ENCODE peak calls at places on chromosome 21, in four cellular contexts. B is osteoblast, O is neural progenitor cell, S is PC-3. K is an unnamed sample.

GRCh38 chr21:44866780-44867179 is 6.7 kb downstream of the PTTG1IP start:
- DNase-seq in S (peak; percentile 13), O (no peak), B (peak; percentile 84), K (peak; percentile 40)

GRCh38 chr21:14356771-14357170 is 26.2 kb downstream of the HSPA13 start:
- DNase-seq in B (no peak), O (no peak), S (no peak), K (no peak)

GRCh38 chr21:44259082-44259705 is 2.5 kb downstream of the DNMT3L start:
- DNase-seq in B (peak; percentile 50), O (no peak), S (no peak), K (no peak)

GRCh38 chr21:28177008-28177603 is 815.6 kb downstream of the LTN1 start:
- DNase-seq in B (no peak), S (no peak), O (no peak), K (no peak)

GRCh38 chr21:36783612-36784383 is 84.9 kb downstream of the SIM2 start:
- DNase-seq in B (peak; percentile 83), S (peak; percentile 96), O (no peak), K (peak; percentile 71)

GRCh38 chr21:30072496-30072895 is 94.1 kb downstream of the CLDN17 start:
- DNase-seq in B (no peak), S (peak; percentile 72), O (peak; percentile 64), K (peak; percentile 58)

GRCh38 chr21:44527156-44527982 is 12.6 kb downstream of the KRTAP10-1 start:
- DNase-seq in O (no peak), S (no peak), B (peak; percentile 69), K (no peak)

GRCh38 chr21:36478941-36479340 is 981 bp downstream of the CLDN14 start:
- DNase-seq in S (no peak), O (peak; percentile 55), B (no peak), K (no peak)

GRCh38 chr21:26966978-26967913 is at the start of gene ADAMTS5:
- DNase-seq in B (peak; percentile 93), O (peak; percentile 68), S (peak; percentile 14), K (peak; percentile 32)

GRCh38 chr21:17391811-17392340 is 121.0 kb upstream of the CXADR start:
- DNase-seq in S (peak; percentile 79), O (no peak), B (no peak), K (no peak)

GRCh38 chr21:31727181-31727580 is 4.7 kb downstream of the SCAF4 start:
- DNase-seq in S (no peak), B (no peak), O (no peak), K (no peak)
- H3K4me1 ChIP-seq in S (peaks cover 23% of the 10 kb centered on the region), B (peaks cover 11% of the 10 kb centered on the region), O (peaks cover 25% of the 10 kb centered on the region), K (peaks cover 19% of the 10 kb centered on the region)

DNA sequence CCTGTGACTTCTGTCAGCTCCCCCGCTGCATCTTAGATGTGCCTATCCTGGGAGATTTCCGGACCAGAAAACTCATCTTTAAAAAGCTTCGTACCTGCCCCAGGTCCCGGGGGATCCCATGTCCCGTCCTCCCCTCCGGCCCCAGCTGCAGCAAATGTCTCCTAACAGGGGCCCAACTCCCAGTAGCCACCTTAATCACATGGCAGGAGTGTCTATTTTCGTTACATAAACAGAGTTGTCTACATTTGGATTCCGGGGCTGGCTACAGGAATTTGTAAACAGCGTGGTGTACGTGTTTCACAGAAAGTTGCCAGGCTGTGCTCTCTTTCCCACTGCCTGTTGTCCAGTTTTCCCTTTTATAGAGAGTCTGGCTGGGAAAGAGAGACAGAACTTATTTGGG is 17.9 kb upstream of the KCNE2 start:
- DNase-seq in S (no peak), O (no peak), B (peak; percentile 17), K (no peak)
- H3K4me2 ChIP-seq in S (no peak overlapping the region), O (no peak overlapping the region), B (no peak overlapping the region), K (no peak overlapping the region)

DNA sequence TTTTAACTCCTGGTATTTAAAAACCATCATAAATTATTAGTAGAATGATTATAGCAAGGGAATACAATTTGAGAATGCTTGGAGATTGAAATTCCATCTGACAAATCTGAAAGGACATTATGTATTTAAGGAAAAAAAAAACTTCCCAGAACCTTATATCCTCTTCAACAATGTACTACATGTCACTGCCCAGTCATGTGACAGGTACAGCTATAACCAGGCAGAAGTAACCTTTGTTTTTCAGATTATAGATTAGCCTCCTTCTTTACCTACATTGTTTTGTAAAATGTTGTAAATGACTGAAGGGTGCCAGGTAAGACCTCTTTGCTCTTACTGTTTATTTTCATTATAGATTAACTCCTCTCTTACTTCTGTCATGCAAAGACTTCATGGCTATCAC is 96.9 kb downstream of the KCNJ6 start:
- DNase-seq in B (no peak), S (no peak), O (no peak), K (no peak)
- H3K4me1 ChIP-seq in B (peaks cover 11% of the 10 kb centered on the region), S (no peaks in the 10 kb centered on the region), O (peaks cover 8% of the 10 kb centered on the region), K (peaks cover 8% of the 10 kb centered on the region)

DNA sequence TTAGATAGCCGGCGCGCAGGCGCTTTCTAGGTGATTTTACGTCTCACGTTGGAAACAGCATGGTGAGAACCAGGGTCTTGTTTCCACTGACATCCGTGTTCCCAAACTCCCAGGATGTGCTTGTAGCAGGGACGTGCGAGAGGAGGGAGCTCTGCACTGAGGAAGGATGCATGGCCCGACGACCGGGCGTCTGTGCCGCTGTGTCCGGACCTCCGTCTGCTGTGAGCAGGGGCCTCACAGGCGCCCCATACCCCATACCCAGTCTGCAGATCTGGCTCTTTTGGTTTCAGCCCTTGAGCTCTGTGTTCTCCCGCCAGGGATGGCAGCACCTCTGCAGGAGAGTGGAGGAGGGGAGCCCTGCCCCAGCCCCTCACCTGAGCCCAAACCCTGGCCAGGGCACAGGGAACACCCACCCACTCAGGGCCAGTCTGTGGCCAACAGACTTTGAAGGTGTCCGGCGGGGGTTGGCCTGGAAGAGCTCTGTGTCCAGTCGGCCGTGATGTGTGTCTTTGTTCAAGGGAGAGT is 67.2 kb upstream of the COL6A1 start:
- DNase-seq in B (no peak), S (no peak), O (no peak), K (no peak)
- H3K4me2 ChIP-seq in B (no peak overlapping the region), S (no peak overlapping the region), O (no peak overlapping the region), K (no peak overlapping the region)

DNA sequence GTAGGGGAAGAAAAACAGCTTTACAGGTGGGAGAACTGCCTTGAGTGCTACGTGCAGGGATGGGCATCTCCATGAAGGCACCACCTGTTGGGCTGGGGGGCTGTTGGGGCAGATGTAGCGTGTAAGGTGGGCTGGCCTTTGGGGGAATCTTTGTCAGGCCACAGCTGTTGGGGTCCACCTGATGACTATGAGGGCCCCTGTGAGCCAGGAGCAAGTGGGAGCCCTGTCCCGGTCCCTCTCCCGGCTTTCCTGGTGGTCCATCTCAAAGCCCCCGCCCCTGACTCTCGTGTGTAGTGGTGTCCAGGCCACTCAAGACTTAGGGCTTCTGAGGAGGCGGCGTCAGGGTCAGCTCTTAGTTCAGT is 13.5 kb downstream of the SLC37A1 start:
- DNase-seq in B (no peak), S (no peak), O (no peak), K (no peak)
- H3K4me1 ChIP-seq in B (peaks cover 9% of the 10 kb centered on the region), S (peaks cover 20% of the 10 kb centered on the region), O (peaks cover 45% of the 10 kb centered on the region), K (peaks cover 40% of the 10 kb centered on the region)

GRCh38 chr21:38777015-38777414 is 28.7 kb upstream of the ETS2 start:
- DNase-seq in B (no peak), S (no peak), O (no peak), K (no peak)
- H3K4me2 ChIP-seq in B (no peak overlapping the region), S (no peak overlapping the region), O (no peak overlapping the region), K (no peak overlapping the region)

GRCh38 chr21:46327711-46328110 is 3.8 kb downstream of the PCNT start:
- DNase-seq in S (no peak), B (no peak), O (no peak), K (no peak)
- H3K4me1 ChIP-seq in S (peaks cover 18% of the 10 kb centered on the region), B (peaks cover 16% of the 10 kb centered on the region), O (peaks cover 11% of the 10 kb centered on the region), K (peaks cover 14% of the 10 kb centered on the region)

GRCh38 chr21:15409031-15409430 is 320.8 kb upstream of the USP25 start:
- DNase-seq in O (no peak), S (no peak), B (no peak), K (no peak)
- H3K4me2 ChIP-seq in O (no peak overlapping the region), S (no peak overlapping the region), B (no peak overlapping the region), K (no peak overlapping the region)

DNA sequence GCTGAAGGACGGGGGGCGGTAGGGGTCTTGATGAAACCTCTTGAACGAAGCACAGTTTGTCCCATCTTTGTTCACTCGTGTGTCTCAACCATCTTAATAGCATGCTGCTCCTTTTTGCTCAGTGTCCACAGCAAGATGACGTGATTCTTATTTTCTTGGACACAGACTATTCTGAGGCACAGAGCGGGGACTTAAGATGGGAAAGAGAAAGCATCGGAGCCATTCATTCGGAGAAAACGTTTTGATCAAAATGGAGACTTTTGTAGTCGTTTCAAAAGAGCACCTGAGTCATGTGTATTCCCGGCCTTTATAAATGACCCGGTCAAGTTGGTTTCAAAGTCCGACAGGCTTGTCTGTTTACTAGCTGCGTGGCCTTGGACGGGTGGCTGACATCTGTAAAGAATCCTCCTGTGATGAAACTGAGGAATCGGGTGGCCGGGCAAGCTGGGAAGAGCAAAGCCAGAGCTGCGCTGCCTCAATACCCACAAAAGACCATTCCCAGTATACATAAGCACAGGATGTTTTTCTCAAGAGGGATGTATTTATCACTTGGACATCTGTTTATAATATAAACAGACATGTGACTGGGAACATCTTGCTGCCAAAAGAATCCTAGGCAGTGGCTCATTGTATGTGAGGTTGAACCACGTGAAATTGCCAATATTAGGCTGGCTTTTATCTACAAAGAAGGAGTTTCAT is 18.5 kb downstream of the ETS2 start:
- DNase-seq in O (no peak), B (no peak), S (no peak), K (no peak)
- H3K4me1 ChIP-seq in O (no peaks in the 10 kb centered on the region), B (peaks cover 9% of the 10 kb centered on the region), S (peaks cover 17% of the 10 kb centered on the region), K (peaks cover 11% of the 10 kb centered on the region)

K was measured in hepatocyte.